ENCODE peak calls at places on chromosomes 3 and 15, in four cellular contexts. Q is tibial nerve, R is upper lobe of left lung, D is testis. M is an unnamed sample.

GRCh38 chr3:137172703-137173102 is 214.9 kb downstream of the IL20RB start:
- DNase-seq in R (no peak), Q (no peak), D (no peak), M (no peak)

GRCh38 chr3:115272036-115272824 is 125.1 kb upstream of the ZBTB20 start:
- DNase-seq in D (no peak), R (no peak), Q (no peak), M (no peak)

GRCh38 chr3:179181993-179182551 is 33.9 kb downstream of the PIK3CA start:
- DNase-seq in D (no peak), R (no peak), Q (no peak), M (no peak)

GRCh38 chr3:177483182-177483967 is 286.1 kb upstream of the TBL1XR1 start:
- DNase-seq in R (peak; percentile 30), D (peak; percentile 23), Q (no peak), M (no peak)

GRCh38 chr3:127680146-127680661 is 7.5 kb downstream of the ABTB1 start:
- DNase-seq in D (peak; percentile 6), R (peak; percentile 18), Q (no peak), M (peak; percentile 52)

GRCh38 chr15:43249699-43250203 is 17.0 kb downstream of the TGM5 start:
- DNase-seq in R (no peak), D (no peak), Q (no peak), M (no peak)

GRCh38 chr15:38899300-38899699 is 334.7 kb upstream of the RASGRP1 start:
- DNase-seq in R (no peak), D (no peak), Q (no peak), M (no peak)

GRCh38 chr15:69116391-69116790 is 44.0 kb upstream of the GLCE start:
- DNase-seq in Q (no peak), R (no peak), D (no peak), M (no peak)

GRCh38 chr3:140942221-140943104 is 827 bp downstream of the SLC25A36 start:
- DNase-seq in R (peak; percentile 61), D (peak; percentile 73), Q (peak; percentile 17), M (peak; percentile 80)

GRCh38 chr15:70362911-70363310 is 265.2 kb upstream of the TLE3 start:
- DNase-seq in R (peak; percentile 46), D (peak; percentile 61), Q (no peak), M (peak; percentile 71)

GRCh38 chr3:127593187-127593586 is 2.7 kb upstream of the TPRA1 start:
- DNase-seq in R (no peak), D (no peak), Q (no peak), M (no peak)

GRCh38 chr3:54939591-54940300 is 11.9 kb upstream of the LRTM1 start:
- DNase-seq in Q (no peak), D (no peak), R (no peak), M (no peak)

GRCh38 chr15:74383695-74384565 is 16.5 kb upstream of the CYP11A1 start:
- DNase-seq in R (no peak), Q (no peak), D (no peak), M (no peak)

GRCh38 chr3:25661694-25662455 is 2.8 kb downstream of the TOP2B start:
- DNase-seq in D (no peak), Q (no peak), R (no peak), M (no peak)

GRCh38 chr15:69021895-69022294 is 7.4 kb downstream of the NOX5 start:
- DNase-seq in Q (no peak), D (no peak), R (no peak), M (no peak)

GRCh38 chr3:67685499-67685898 is 31.1 kb upstream of the SUCLG2 start:
- DNase-seq in R (no peak), Q (no peak), D (no peak), M (no peak)

GRCh38 chr3:172750368-172751187 is at the start of gene ECT2:
- DNase-seq in R (peak; percentile 100), D (peak; percentile 100), Q (peak; percentile 98), M (peak; percentile 99)
- TF ChIP-seq POLR2A in R (peak; percentile 21), D (no peak), Q (peak; percentile 44), M (no peak)

DNA sequence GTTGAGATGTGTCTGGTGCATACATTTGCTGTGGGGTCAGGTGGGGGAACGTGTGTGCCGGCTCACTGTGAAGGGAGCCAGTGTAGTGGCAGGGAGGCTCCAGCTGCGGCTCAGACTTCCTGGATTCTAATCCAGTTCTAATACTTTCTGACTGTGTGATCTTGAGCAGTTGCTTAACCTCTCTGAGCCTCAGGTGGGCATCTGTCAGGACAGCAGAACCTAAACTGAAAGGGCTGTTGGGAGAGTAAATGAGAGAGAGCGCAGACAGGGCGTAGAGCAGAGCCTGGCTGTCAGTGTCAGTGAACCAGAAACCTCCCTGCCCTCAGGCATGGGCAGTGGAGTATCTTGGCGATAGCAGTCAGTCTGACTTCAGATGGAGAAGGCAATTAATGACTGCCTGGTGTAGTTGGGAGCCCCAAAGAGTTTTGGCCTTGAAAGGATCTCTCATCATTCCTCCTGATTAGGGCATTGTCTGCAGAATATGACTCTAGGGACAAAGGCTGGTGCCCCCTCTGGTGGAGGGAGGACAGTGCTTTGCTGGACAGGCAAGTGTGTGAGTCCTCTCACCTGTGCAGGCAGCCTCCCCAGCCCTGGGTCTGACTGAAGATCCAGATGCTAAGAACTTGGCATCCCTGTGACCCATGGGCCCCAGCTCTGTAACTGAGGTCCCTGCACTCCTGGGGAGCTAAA is 9.6 kb downstream of the KBTBD13 start:
- DNase-seq in R (no peak), Q (no peak), D (peak; percentile 65), M (peak; percentile 64)
- TF ChIP-seq CTCF in R (no peak), Q (no peak), D (peak; percentile 20), M (no peak)

DNA sequence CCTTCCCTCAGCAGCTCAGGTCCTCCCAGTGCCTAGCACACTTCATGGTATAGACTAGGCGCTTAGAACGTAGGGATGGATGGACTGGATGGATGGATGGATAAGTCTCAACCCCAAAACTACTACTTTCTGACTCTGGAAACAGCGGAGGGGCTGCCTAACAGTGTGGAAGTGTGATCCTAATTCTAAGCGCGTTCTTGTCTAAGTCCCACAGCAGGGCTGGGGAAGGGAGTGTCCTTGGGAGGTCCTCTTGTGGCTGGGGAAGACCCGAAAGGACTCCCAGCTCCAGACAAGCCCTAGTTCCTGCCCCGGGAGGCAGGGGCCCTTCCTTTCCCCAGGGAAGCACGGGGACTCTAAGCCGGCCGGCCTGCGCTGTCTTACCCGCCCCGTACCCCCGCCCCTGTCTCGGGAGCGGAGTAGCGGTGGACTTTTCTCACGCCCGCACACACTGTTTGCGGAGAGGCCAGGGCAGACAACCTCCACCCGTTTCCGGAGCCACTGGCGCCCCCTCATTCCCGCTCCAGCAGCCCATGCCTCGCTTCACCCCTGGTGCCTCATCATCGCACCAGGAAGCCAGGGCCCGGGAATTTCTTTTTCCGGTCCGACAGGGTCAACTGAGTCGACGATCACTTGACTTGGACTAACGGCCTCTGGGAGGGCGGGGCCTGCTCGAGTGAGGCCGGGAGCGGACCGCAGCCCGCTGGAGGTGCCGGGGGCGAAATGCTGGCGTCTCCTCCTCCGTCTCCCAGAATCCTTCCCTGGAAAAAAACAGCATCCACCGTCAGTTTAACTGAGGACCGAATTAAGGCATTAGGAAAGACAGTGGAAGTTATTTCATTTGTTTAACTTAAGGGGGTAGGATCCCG is 133.3 kb downstream of the TBC1D2B start:
- DNase-seq in R (peak; percentile 90), Q (peak; percentile 80), D (peak; percentile 94), M (peak; percentile 93)
- TF ChIP-seq POLR2A in R (no peak), Q (no peak), D (no peak), M (no peak)

GRCh38 chr3:155326249-155326648 is 32.8 kb upstream of the STRIT1 start:
- DNase-seq in D (no peak), R (no peak), Q (no peak), M (no peak)

GRCh38 chr3:155326901-155327300 is 33.4 kb upstream of the STRIT1 start:
- DNase-seq in R (no peak), D (no peak), Q (no peak), M (no peak)

GRCh38 chr3:155327430-155327829 is 33.9 kb upstream of the STRIT1 start:
- DNase-seq in D (no peak), R (no peak), Q (no peak), M (no peak)

GRCh38 chr3:155323063-155323666 is 29.7 kb upstream of the STRIT1 start:
- DNase-seq in D (peak; percentile 78), R (no peak), Q (peak; percentile 73), M (no peak)

DNA sequence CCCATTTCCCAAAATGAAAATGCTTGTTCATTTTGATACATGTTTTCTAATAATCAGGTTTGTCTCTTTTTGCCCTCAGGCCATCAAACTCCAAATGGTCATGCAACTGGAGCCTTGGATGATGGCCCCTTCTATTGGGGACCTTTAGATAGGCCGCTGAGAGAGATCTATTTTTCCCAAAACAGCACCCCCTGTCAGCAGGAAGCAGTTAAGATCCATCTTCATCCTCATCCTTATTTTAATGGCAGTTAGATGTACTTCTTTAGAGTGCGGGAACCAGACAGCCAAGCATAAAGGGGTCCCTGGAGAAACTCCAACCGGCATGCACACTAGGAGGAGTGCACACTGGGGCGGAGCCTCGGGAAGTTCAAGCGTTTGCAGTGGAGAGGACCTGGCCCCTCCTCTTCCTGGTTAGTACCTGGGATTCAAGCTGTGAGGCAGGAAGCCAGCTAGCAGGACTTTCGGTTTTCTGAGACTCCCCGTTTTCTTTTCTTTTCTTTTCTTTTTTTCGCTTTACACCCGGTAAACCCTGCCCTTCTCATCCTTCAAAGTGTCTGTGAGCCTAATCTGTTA is 31.9 kb upstream of the STRIT1 start:
- DNase-seq in R (peak; percentile 42), Q (no peak), D (no peak), M (no peak)
- TF ChIP-seq CTCF in R (no peak), Q (no peak), D (no peak), M (no peak)

DNA sequence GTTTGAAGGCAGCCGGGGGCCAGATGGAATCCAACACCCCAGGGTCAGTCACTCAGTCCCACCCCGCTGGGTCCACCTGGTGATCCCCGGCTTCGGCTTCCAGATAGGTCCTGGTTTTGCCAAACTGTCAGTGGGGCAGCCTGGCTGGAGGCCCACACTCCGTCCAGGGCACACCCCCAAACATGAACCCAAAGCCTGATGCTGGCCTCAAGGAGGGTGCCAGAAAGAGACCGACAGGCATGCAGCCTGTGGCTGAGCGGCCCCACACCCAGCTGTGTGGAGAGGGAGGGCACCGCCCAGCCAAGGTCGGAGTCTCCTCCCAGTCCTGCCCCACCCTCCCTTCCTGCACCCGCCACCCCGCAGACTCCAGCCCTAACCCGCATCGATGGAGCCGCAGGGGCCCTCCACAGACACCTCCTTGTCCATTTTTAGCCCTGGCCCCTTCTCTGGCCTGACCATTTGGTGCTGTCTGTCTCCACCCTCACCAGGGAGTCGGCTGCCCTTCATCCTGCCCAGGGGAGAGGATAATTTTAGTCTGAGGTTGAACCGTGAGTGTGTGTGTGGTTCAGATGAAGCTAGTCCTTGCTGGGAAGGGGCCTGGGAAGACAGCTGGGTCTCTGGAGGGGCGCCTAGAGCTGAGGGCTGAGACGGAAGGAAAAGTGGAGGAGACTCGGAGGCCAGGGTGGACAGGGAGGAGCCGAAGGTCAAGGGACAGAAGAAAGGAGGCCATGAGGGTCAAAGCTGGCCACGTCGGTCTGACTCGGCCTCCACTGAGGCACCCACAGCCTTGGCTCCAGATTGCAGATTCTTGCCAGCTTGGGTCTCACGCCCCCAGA is 23.1 kb downstream of the TNK2 start:
- DNase-seq in D (no peak), R (no peak), Q (no peak), M (peak; percentile 65)
- TF ChIP-seq POLR2A in D (no peak), R (no peak), Q (no peak), M (no peak)

GRCh38 chr15:40437754-40438687 is 2.7 kb upstream of the BAHD1 start:
- DNase-seq in R (no peak), Q (no peak), D (peak; percentile 46), M (no peak)

GRCh38 chr15:40435331-40436089 is 5.2 kb upstream of the BAHD1 start:
- DNase-seq in D (no peak), Q (no peak), R (no peak), M (no peak)

GRCh38 chr15:40438712-40439111 is 2.0 kb upstream of the BAHD1 start:
- DNase-seq in R (no peak), Q (no peak), D (peak; percentile 60), M (no peak)

GRCh38 chr15:40436116-40436891 is 4.4 kb upstream of the BAHD1 start:
- DNase-seq in D (no peak), Q (no peak), R (no peak), M (no peak)

GRCh38 chr15:40436892-40437753 is 3.6 kb upstream of the BAHD1 start:
- DNase-seq in Q (no peak), R (no peak), D (no peak), M (no peak)
- TF ChIP-seq CTCF in Q (no peak), R (no peak), D (no peak), M (no peak)

M was measured in sigmoid colon.